ENCODE peak calls at places on chromosomes 12 and 14, in five cellular contexts. J is transverse colon, W is GM12878, Z is stomach, X is A549. C is an unnamed sample.

GRCh38 chr14:97120204-97121120 is 323.3 kb downstream of the VRK1 start:
- DNase-seq in J (no peak), W (peak; percentile 13), X (no peak), Z (no peak), C (no peak)

GRCh38 chr12:2982361-2982760 is 23.2 kb downstream of the TEAD4 start:
- DNase-seq in J (no peak), Z (no peak), W (no peak), X (no peak), C (no peak)

GRCh38 chr12:43676183-43676813 is 82.3 kb downstream of the PUS7L start:
- DNase-seq in X (peak; percentile 15), Z (no peak), W (peak; percentile 8), J (no peak), C (no peak)

GRCh38 chr12:114655934-114656697 is 27.9 kb downstream of the TBX3 start:
- DNase-seq in X (peak; percentile 71), W (no peak), Z (no peak), J (no peak), C (no peak)

GRCh38 chr12:27236498-27236897 is 7.6 kb upstream of the STK38L start:
- DNase-seq in W (no peak), X (no peak), J (no peak), Z (no peak), C (no peak)

GRCh38 chr14:53955671-53956426 is 776 bp downstream of the BMP4 start:
- DNase-seq in W (no peak), X (no peak), Z (peak; percentile 70), J (peak; percentile 62), C (no peak)

GRCh38 chr14:99899578-99900178 is 106.5 kb downstream of the EML1 start:
- DNase-seq in W (no peak), X (no peak), Z (no peak), J (no peak), C (no peak)

GRCh38 chr12:7581609-7582008 is 78.0 kb upstream of the CD163 start:
- DNase-seq in J (no peak), Z (no peak), W (no peak), X (no peak), C (no peak)

GRCh38 chr12:54444202-54444601 is 25.1 kb upstream of the ITGA5 start:
- DNase-seq in X (no peak), J (no peak), W (no peak), Z (no peak), C (no peak)

GRCh38 chr12:85425349-85425612 is 145.3 kb downstream of the ALX1 start:
- DNase-seq in Z (no peak), X (no peak), W (no peak), J (no peak), C (no peak)

GRCh38 chr12:120658286-120659150 is 18.1 kb downstream of the CABP1 start:
- DNase-seq in W (no peak), Z (no peak), X (no peak), J (no peak), C (no peak)

GRCh38 chr12:102769323-102769916 is 147.6 kb downstream of the PAH start:
- DNase-seq in Z (peak; percentile 53), X (peak; percentile 61), J (peak; percentile 26), W (peak; percentile 40), C (peak; percentile 85)

GRCh38 chr12:34397591-34398365 is 375.5 kb downstream of the ALG10 start:
- DNase-seq in Z (peak; percentile 17), J (peak; percentile 4), X (no peak), W (no peak), C (peak; percentile 4)

GRCh38 chr12:97038859-97039258 is 131.8 kb downstream of the NEDD1 start:
- DNase-seq in Z (no peak), J (no peak), W (no peak), X (no peak), C (no peak)

GRCh38 chr12:124835652-124836410 is 27.8 kb downstream of the SCARB1 start:
- DNase-seq in Z (no peak), J (peak; percentile 35), X (no peak), W (no peak), C (no peak)

GRCh38 chr12:103421402-103421801 is 74.4 kb downstream of the C12orf42 start:
- DNase-seq in W (no peak), J (no peak), Z (no peak), X (no peak), C (no peak)

GRCh38 chr12:83042441-83043215 is 355.9 kb downstream of the TMTC2 start:
- DNase-seq in Z (no peak), J (no peak), X (no peak), W (no peak), C (no peak)

GRCh38 chr12:112025808-112026375 is 12.7 kb downstream of the ERP29 start:
- DNase-seq in W (no peak), X (no peak), J (no peak), Z (no peak), C (no peak)

GRCh38 chr12:14689996-14690395 is 6.4 kb downstream of the GUCY2C start:
- DNase-seq in W (no peak), Z (no peak), J (no peak), X (no peak), C (no peak)

GRCh38 chr14:43001729-43002128 is 1395.1 kb downstream of the LRFN5 start:
- DNase-seq in Z (no peak), X (no peak), W (no peak), J (no peak), C (no peak)

GRCh38 chr14:53999061-53999488 is 42.5 kb upstream of the BMP4 start:
- DNase-seq in X (no peak), Z (no peak), W (no peak), J (no peak), C (no peak)

GRCh38 chr12:62917066-62917465 is 17.9 kb downstream of the PPM1H start:
- DNase-seq in W (no peak), J (no peak), X (no peak), Z (no peak), C (no peak)

GRCh38 chr14:25132734-25133422 is 82.9 kb upstream of the STXBP6 start:
- DNase-seq in Z (peak; percentile 75), X (peak; percentile 44), W (no peak), J (peak; percentile 72), C (no peak)

GRCh38 chr14:38203929-38204716 is 3.6 kb upstream of the SSTR1 start:
- DNase-seq in Z (no peak), W (no peak), J (no peak), X (no peak), C (no peak)

GRCh38 chr12:43675048-43675904 is 83.3 kb downstream of the PUS7L start:
- DNase-seq in X (no peak), W (no peak), J (no peak), Z (no peak), C (no peak)

GRCh38 chr12:54631988-54632728 is 2.5 kb downstream of the LACRT start:
- DNase-seq in J (no peak), X (no peak), Z (peak; percentile 68), W (no peak), C (no peak)

GRCh38 chr14:30888480-30889243 is 14.3 kb downstream of the COCH start:
- DNase-seq in J (no peak), W (no peak), X (no peak), Z (no peak), C (no peak)
- TF ChIP-seq POLR2A in J (no peak), W (no peak), X (no peak), Z (no peak), C (no peak)

GRCh38 chr12:110565919-110566871 is 16.9 kb downstream of the PPTC7 start:
- DNase-seq in W (no peak), J (no peak), X (no peak), Z (no peak), C (no peak)
- TF ChIP-seq EP300 in W (no peak), J (no peak), X (no peak), Z (no peak), C (no peak)

DNA sequence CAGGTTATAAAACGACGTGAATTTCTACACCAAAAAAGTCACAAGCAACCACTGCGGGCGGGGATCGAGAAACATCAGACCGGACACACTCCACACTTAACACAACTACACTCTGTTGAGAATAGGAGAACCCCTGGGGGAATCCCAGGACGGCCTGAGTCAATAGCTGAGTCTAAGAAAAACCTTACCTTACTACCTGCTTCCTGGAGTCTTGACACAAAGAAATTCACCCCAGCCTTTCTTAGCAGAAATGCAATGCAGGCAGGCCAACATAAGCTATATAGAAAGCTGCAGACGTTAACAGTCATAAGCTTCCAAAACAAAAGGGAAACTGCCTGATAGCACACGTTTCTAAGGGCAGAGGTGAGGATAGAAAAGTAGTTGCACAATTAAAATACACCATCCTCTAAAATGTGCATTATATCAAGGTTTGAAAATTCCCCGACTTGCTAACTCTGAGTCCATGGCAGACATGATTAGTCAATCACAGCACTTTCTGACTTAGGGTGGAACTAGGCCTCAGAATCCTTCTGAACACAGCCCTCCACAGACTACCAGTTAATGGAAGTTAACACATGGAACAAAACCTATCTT is 68.0 kb downstream of the CCDC88C start:
- DNase-seq in X (no peak), Z (no peak), W (peak; percentile 85), J (no peak), C (no peak)
- TF ChIP-seq POLR2A in X (no peak), Z (no peak), W (no peak), J (no peak), C (no peak)

DNA sequence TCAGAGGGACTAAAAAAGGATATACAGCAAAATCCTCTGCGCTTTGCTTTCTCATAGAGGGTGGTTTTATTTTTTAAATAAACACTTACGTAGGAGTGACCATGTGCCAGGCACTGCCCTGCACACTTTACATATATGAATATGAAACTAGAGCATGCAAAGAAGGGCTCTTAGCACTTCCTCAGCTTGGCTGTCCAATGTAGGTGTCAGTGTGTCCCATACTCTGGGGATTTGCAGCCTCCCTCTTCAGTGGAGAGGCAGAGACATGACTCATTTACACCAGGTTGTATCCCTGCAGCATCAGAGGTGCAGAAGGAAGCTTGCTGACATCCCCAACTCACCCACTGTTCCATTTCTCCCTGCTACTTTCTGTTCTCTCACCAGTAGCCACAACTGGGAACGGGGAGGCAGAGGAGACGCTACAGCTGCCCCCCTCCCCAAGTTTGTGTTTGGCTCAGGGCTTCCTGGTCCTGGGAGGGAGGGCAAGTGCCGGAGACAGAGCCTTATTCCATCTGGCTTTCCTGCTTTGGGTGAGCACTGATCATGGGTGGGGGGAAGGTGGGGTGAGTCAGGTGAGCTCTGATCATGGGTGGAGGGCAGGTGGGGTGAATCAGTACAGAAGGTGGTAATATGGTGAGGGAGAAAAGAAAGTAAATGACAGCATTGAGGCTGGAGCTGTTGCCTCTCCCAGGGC is 4.9 kb upstream of the KRT5 start:
- DNase-seq in W (no peak), Z (no peak), X (no peak), J (no peak), C (no peak)
- TF ChIP-seq EP300 in W (no peak), Z (no peak), X (no peak), J (no peak), C (no peak)

C was measured in tibial nerve.